ENCODE peak calls at places on chromosomes 1 and 21, in six cellular contexts. One of them, this sample, is unnamed.
A peak's percentile ranks its signal among the peaks of the same experiment; 100 is the strongest.

GRCh38 chr1:25907473-25908058 is 1.3 kb upstream of the STMN1 start:
- DNase-seq in stomach: no peak
- DNase-seq in caudate nucleus: no peak
- DNase-seq in NCI-H510A: no peak
- DNase-seq in T47D: no peak
- DNase-seq in activated T-cell treated with anti-CD3 and anti-CD28 coated beads for 1 hour: no peak
- DNase-seq in this sample: no peak

GRCh38 chr1:152870831-152871730 is 7.0 kb upstream of the SMCP start:
- DNase-seq in NCI-H510A: no peak
- DNase-seq in caudate nucleus: peak; percentile 38
- DNase-seq in activated T-cell treated with anti-CD3 and anti-CD28 coated beads for 1 hour: no peak
- DNase-seq in stomach: no peak
- DNase-seq in T47D: peak; percentile 54
- DNase-seq in this sample: peak; percentile 7

GRCh38 chr1:34928066-34928864 is 1.2 kb downstream of the DLGAP3 start:
- DNase-seq in stomach: no peak
- DNase-seq in T47D: no peak
- DNase-seq in caudate nucleus: peak; percentile 64
- DNase-seq in activated T-cell treated with anti-CD3 and anti-CD28 coated beads for 1 hour: no peak
- DNase-seq in NCI-H510A: peak; percentile 40
- DNase-seq in this sample: no peak

GRCh38 chr1:160204526-160205241 is 500 bp upstream of the PEA15 start:
- DNase-seq in T47D: no peak
- DNase-seq in caudate nucleus: no peak
- DNase-seq in activated T-cell treated with anti-CD3 and anti-CD28 coated beads for 1 hour: no peak
- DNase-seq in stomach: no peak
- DNase-seq in NCI-H510A: no peak
- DNase-seq in this sample: no peak

GRCh38 chr1:117651616-117652015 is 45.8 kb downstream of the TENT5C start:
- DNase-seq in T47D: no peak
- DNase-seq in caudate nucleus: no peak
- DNase-seq in stomach: no peak
- DNase-seq in activated T-cell treated with anti-CD3 and anti-CD28 coated beads for 1 hour: no peak
- DNase-seq in NCI-H510A: no peak
- DNase-seq in this sample: no peak

GRCh38 chr1:54273092-54273836 is 73.3 kb downstream of the MRPL37 start:
- DNase-seq in caudate nucleus: peak; percentile 75
- DNase-seq in activated T-cell treated with anti-CD3 and anti-CD28 coated beads for 1 hour: no peak
- DNase-seq in NCI-H510A: peak; percentile 88
- DNase-seq in T47D: no peak
- DNase-seq in stomach: peak; percentile 87
- DNase-seq in this sample: peak; percentile 94

GRCh38 chr1:225888898-225889690 is at the start of gene LEFTY1:
- DNase-seq in activated T-cell treated with anti-CD3 and anti-CD28 coated beads for 1 hour: no peak
- DNase-seq in NCI-H510A: no peak
- DNase-seq in caudate nucleus: no peak
- DNase-seq in stomach: no peak
- DNase-seq in T47D: no peak
- DNase-seq in this sample: no peak

GRCh38 chr21:20882462-20883415 is 115.5 kb upstream of the NCAM2 start:
- DNase-seq in NCI-H510A: no peak
- DNase-seq in T47D: peak; percentile 5
- DNase-seq in caudate nucleus: peak; percentile 39
- DNase-seq in stomach: peak; percentile 47
- DNase-seq in activated T-cell treated with anti-CD3 and anti-CD28 coated beads for 1 hour: no peak
- DNase-seq in this sample: peak; percentile 43

GRCh38 chr1:169326644-169327316 is 40.8 kb downstream of the NME7 start:
- DNase-seq in NCI-H510A: no peak
- DNase-seq in T47D: no peak
- DNase-seq in caudate nucleus: no peak
- DNase-seq in activated T-cell treated with anti-CD3 and anti-CD28 coated beads for 1 hour: no peak
- DNase-seq in stomach: no peak
- DNase-seq in this sample: no peak

GRCh38 chr1:199780948-199781347 is 246.6 kb upstream of the NR5A2 start:
- DNase-seq in T47D: no peak
- DNase-seq in stomach: no peak
- DNase-seq in caudate nucleus: no peak
- DNase-seq in NCI-H510A: no peak
- DNase-seq in activated T-cell treated with anti-CD3 and anti-CD28 coated beads for 1 hour: no peak
- DNase-seq in this sample: no peak

GRCh38 chr1:56266355-56266754 is 313.0 kb downstream of the PLPP3 start:
- DNase-seq in caudate nucleus: no peak
- DNase-seq in T47D: no peak
- DNase-seq in activated T-cell treated with anti-CD3 and anti-CD28 coated beads for 1 hour: no peak
- DNase-seq in NCI-H510A: no peak
- DNase-seq in stomach: no peak
- DNase-seq in this sample: no peak

GRCh38 chr1:32759997-32760623 is 57.0 kb downstream of the YARS1 start:
- DNase-seq in stomach: peak; percentile 97
- DNase-seq in NCI-H510A: no peak
- DNase-seq in caudate nucleus: no peak
- DNase-seq in activated T-cell treated with anti-CD3 and anti-CD28 coated beads for 1 hour: no peak
- DNase-seq in T47D: peak; percentile 53
- DNase-seq in this sample: no peak

GRCh38 chr1:198179556-198179981 is 22.8 kb downstream of the NEK7 start:
- DNase-seq in T47D: no peak
- DNase-seq in stomach: no peak
- DNase-seq in NCI-H510A: no peak
- DNase-seq in activated T-cell treated with anti-CD3 and anti-CD28 coated beads for 1 hour: no peak
- DNase-seq in caudate nucleus: no peak
- DNase-seq in this sample: no peak

GRCh38 chr1:36367067-36367466 is 18.7 kb downstream of the STK40 start:
- DNase-seq in NCI-H510A: peak; percentile 26
- DNase-seq in activated T-cell treated with anti-CD3 and anti-CD28 coated beads for 1 hour: no peak
- DNase-seq in stomach: no peak
- DNase-seq in T47D: no peak
- DNase-seq in caudate nucleus: no peak
- DNase-seq in this sample: no peak

GRCh38 chr1:64038965-64039926 is 164.2 kb upstream of the UBE2U start:
- DNase-seq in activated T-cell treated with anti-CD3 and anti-CD28 coated beads for 1 hour: no peak
- DNase-seq in stomach: peak; percentile 36
- DNase-seq in NCI-H510A: peak; percentile 2
- DNase-seq in T47D: no peak
- DNase-seq in caudate nucleus: peak; percentile 48
- DNase-seq in this sample: peak; percentile 66

GRCh38 chr21:37564341-37564923 is 197.9 kb downstream of the DYRK1A start:
- DNase-seq in NCI-H510A: peak; percentile 76
- DNase-seq in stomach: peak; percentile 77
- DNase-seq in activated T-cell treated with anti-CD3 and anti-CD28 coated beads for 1 hour: peak; percentile 73
- DNase-seq in T47D: peak; percentile 31
- DNase-seq in caudate nucleus: peak; percentile 91
- DNase-seq in this sample: peak; percentile 88